ENCODE peak calls at places on chromosomes 6 and 20, in six cellular contexts. C is sigmoid colon, X is breast epithelium, D is HL-60, P is stomach, J is K562. W is an unnamed sample.
A peak's percentile ranks its signal among the peaks of the same experiment; 100 is the strongest.

GRCh38 chr6:57305754-57306153 is 11.7 kb upstream of the PRIM2 start:
- DNase-seq in C (no peak), X (no peak), D (no peak), P (no peak), J (no peak), W (no peak)

GRCh38 chr6:11727995-11728961 is 50.3 kb downstream of the ADTRP start:
- DNase-seq in C (no peak), X (no peak), D (peak; percentile 65), P (no peak), J (no peak), W (no peak)

GRCh38 chr20:25090492-25091429 is 8.8 kb upstream of the VSX1 start:
- DNase-seq in C (no peak), X (no peak), D (no peak), P (no peak), J (no peak), W (no peak)

GRCh38 chr6:107237992-107238660 is 122.8 kb upstream of the BEND3 start:
- DNase-seq in C (no peak), X (no peak), D (no peak), P (no peak), J (no peak), W (no peak)

GRCh38 chr20:33154252-33154651 is 13.7 kb upstream of the BPIFA2 start:
- DNase-seq in C (no peak), X (no peak), D (no peak), P (no peak), J (no peak), W (no peak)

GRCh38 chr6:11943060-11943459 is 69.1 kb upstream of the HIVEP1 start:
- DNase-seq in C (no peak), X (no peak), D (no peak), P (no peak), J (no peak), W (no peak)

GRCh38 chr6:97437087-97437486 is 154.1 kb upstream of the MMS22L start:
- DNase-seq in C (no peak), X (no peak), D (no peak), P (no peak), J (peak; percentile 11), W (peak; percentile 7)

GRCh38 chr20:56414842-56415765 is 3.0 kb downstream of the CASS4 start:
- DNase-seq in C (no peak), X (no peak), D (no peak), P (no peak), J (peak; percentile 60), W (no peak)

GRCh38 chr6:143501851-143502250 is 9.7 kb downstream of the FUCA2 start:
- DNase-seq in C (no peak), X (no peak), D (no peak), P (no peak), J (no peak), W (no peak)

GRCh38 chr6:131381694-131382093 is 191.3 kb upstream of the ARG1 start:
- DNase-seq in C (no peak), X (no peak), D (no peak), P (no peak), J (no peak), W (no peak)

DNA sequence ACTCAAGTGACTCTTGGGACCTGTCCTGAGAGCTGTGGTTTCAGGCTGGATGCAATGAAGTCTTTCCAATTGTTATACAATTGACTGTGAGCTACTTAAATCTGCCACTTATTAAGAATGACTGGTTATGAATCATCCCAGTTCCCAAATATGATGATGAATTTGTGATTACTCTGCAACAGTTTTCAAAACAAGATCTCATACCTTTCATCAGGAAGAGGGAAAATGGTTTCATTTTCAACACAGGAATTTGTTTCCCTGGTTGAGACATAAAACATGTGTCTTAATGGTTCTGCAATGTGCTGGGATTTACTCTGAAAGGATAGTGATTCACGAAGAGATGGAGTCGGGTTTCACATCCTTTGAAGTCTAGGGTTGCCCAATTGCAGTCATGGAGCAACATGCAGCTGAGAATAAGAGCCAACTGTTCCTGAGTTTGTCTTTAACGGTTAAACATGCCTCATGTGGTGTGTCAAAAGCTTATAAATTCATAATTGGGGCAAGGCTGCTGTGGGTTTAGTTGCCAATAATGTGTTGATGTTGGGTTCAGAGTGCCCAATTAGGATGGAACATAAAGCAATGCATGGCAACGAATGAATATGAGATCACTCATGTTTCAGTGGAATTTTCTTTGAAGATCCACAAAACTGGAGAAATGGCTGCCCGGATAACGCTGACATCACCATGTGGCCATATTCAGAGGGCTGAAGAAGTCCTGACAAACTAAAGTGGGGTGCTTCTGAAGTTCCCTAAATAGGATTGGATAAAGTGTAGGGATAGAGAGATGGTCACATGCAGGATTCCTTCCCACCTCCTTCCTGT is 41.0 kb downstream of the CYP24A1 start:
- DNase-seq in C (peak; percentile 72), X (no peak), D (no peak), P (no peak), J (no peak), W (peak; percentile 66)
- TF ChIP-seq POLR2AphosphoS5 in C (peak; percentile 57), X (peak; percentile 67), D (no peak), P (no peak), J (no peak), W (no peak)

GRCh38 chr6:157713451-157714152 is 109.4 kb upstream of the SNX9 start:
- DNase-seq in C (no peak), X (no peak), D (no peak), P (no peak), J (no peak), W (no peak)

GRCh38 chr6:157716553-157716952 is 106.5 kb upstream of the SNX9 start:
- DNase-seq in C (no peak), X (no peak), D (no peak), P (no peak), J (no peak), W (no peak)

GRCh38 chr6:157712585-157713295 is 110.3 kb upstream of the SNX9 start:
- DNase-seq in C (no peak), X (no peak), D (no peak), P (no peak), J (no peak), W (no peak)

GRCh38 chr6:157715766-157716171 is 107.3 kb upstream of the SNX9 start:
- DNase-seq in C (peak; percentile 92), X (no peak), D (no peak), P (no peak), J (no peak), W (no peak)

DNA sequence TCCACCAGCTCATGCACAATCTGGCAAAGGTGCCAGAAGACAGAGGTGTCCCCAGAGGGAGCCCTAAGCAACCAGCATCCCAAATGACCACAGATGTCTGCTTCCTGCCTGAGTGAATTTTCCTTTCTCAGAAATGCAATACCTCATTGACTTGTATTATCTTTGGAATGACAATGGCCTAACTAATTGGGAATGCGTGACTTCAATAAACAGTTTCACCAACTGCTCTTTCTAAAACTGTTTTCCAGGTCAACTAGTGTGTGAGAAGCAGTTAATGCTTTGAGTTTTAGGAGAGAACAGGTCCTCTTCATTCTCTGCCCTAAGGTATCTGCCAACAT is 108.9 kb upstream of the SNX9 start:
- DNase-seq in C (no peak), X (no peak), D (no peak), P (no peak), J (no peak), W (no peak)
- H3K27ac ChIP-seq in C (no peak overlapping the region), X (peak overlapping the region; percentile 94), D (no peak overlapping the region), P (peak overlapping the region; percentile 71), J (no peak overlapping the region), W (no peak overlapping the region)

GRCh38 chr6:82129814-82130213 is 117.7 kb downstream of the IBTK start:
- DNase-seq in C (no peak), X (no peak), D (no peak), P (no peak), J (no peak), W (no peak)
- TF ChIP-seq POLR2AphosphoS5 in C (no peak), X (no peak), D (no peak), P (no peak), J (no peak), W (no peak)

GRCh38 chr20:45323731-45324130 is 15.6 kb upstream of the MATN4 start:
- DNase-seq in C (no peak), X (no peak), D (no peak), P (no peak), J (no peak), W (no peak)
- H3K27ac ChIP-seq in C (no peak overlapping the region), X (no peak overlapping the region), D (no peak overlapping the region), P (peak overlapping the region; percentile 31), J (no peak overlapping the region), W (no peak overlapping the region)

GRCh38 chr20:36542019-36542488 is 735 bp downstream of the MYL9 start:
- DNase-seq in C (peak; percentile 89), X (no peak), D (no peak), P (no peak), J (peak; percentile 76), W (no peak)
- TF ChIP-seq POLR2AphosphoS5 in C (peak; percentile 19), X (no peak), D (no peak), P (no peak), J (no peak), W (no peak)

GRCh38 chr20:13492001-13492480 is 146.7 kb downstream of the TASP1 start:
- DNase-seq in C (peak; percentile 67), X (no peak), D (no peak), P (no peak), J (no peak), W (no peak)
- H3K27ac ChIP-seq in C (peak overlapping the region; percentile 58), X (peak overlapping the region; percentile 76), D (no peak overlapping the region), P (peak overlapping the region; percentile 58), J (no peak overlapping the region), W (no peak overlapping the region)

GRCh38 chr20:50282592-50283241 is 92.1 kb downstream of the CEBPB start:
- DNase-seq in C (no peak), X (no peak), D (peak; percentile 22), P (no peak), J (peak; percentile 43), W (no peak)

GRCh38 chr20:50283370-50283769 is 92.7 kb downstream of the CEBPB start:
- DNase-seq in C (no peak), X (no peak), D (no peak), P (no peak), J (no peak), W (no peak)

GRCh38 chr20:50284811-50285375 is 94.3 kb downstream of the CEBPB start:
- DNase-seq in C (peak; percentile 71), X (no peak), D (no peak), P (no peak), J (no peak), W (no peak)

GRCh38 chr20:50285376-50286173 is 94.9 kb downstream of the CEBPB start:
- DNase-seq in C (peak; percentile 86), X (no peak), D (no peak), P (no peak), J (no peak), W (no peak)

DNA sequence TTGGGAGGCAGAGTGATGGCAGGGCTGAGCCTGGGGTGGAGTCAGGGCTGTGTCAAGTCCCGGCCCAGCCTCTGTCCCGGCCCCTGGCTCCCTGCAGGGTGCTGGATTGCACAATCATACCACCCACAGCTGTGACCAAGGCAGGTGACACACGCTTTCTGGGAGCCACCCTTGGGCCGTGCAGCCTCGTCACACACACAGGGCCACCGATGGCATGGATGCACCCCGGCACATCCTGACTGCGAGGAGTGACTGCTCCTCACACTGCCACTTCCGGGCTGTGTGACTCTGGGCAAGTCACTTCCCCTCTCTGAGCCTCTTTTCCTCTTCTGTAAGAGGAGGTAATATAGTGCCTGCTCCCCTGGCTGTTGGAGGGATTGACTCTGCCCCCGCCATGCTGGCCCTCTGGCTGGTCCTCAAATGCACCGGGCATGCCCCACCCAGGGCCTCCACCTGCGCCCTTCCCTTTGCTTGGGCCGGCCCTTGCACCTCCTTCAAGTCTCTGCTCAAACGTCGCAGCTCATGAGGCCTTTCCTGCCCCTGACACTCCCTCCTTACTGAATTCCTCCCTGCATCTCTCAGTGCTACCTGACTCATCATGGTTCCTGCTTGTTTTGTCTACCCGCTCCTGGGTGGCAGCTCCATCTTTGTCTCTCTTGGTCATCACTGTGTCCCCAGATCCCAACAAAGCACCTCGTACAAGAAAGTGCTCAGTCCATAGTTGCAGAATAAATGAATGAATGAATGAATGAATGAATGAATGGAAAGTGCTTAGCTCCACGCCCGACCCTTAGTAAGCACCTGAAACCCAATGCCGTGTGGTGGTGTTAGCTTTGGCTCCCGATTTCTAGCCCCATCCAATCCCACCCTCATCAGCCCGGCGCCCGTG is 93.5 kb downstream of the CEBPB start:
- DNase-seq in C (peak; percentile 76), X (no peak), D (peak; percentile 79), P (peak; percentile 79), J (peak; percentile 50), W (no peak)
- TF ChIP-seq POLR2AphosphoS5 in C (no peak), X (peak; percentile 61), D (peak; percentile 57), P (no peak), J (no peak), W (no peak)